ENCODE peak calls at places on chromosomes 6 and 20, in seven cellular contexts. One of them, this sample, is unnamed.

GRCh38 chr6:74420221-74420620 is 724.2 kb downstream of the CD109 start:
- DNase-seq in sigmoid colon: no peak
- DNase-seq in H54: no peak
- DNase-seq in GM12878: no peak
- DNase-seq in testis: no peak
- DNase-seq in NB4: no peak
- DNase-seq in heart left ventricle: no peak
- DNase-seq in this sample: no peak

GRCh38 chr6:21115111-21115510 is 478.4 kb upstream of the SOX4 start:
- DNase-seq in sigmoid colon: no peak
- DNase-seq in H54: no peak
- DNase-seq in GM12878: no peak
- DNase-seq in testis: peak; percentile 73
- DNase-seq in NB4: no peak
- DNase-seq in heart left ventricle: no peak
- DNase-seq in this sample: no peak

GRCh38 chr6:152750694-152751093 is at the start of gene VIP:
- DNase-seq in sigmoid colon: no peak
- DNase-seq in H54: no peak
- DNase-seq in GM12878: no peak
- DNase-seq in testis: no peak
- DNase-seq in NB4: peak; percentile 39
- DNase-seq in heart left ventricle: no peak
- DNase-seq in this sample: no peak

GRCh38 chr20:40686434-40686882 is 2.6 kb downstream of the MAFB start:
- DNase-seq in sigmoid colon: no peak
- DNase-seq in H54: no peak
- DNase-seq in GM12878: no peak
- DNase-seq in testis: no peak
- DNase-seq in NB4: no peak
- DNase-seq in heart left ventricle: no peak
- DNase-seq in this sample: peak; percentile 19

GRCh38 chr6:8441452-8441851 is 6.1 kb upstream of the SLC35B3 start:
- DNase-seq in sigmoid colon: no peak
- DNase-seq in H54: no peak
- DNase-seq in GM12878: no peak
- DNase-seq in testis: no peak
- DNase-seq in NB4: no peak
- DNase-seq in heart left ventricle: no peak
- DNase-seq in this sample: no peak

GRCh38 chr6:50842861-50843384 is 24.3 kb downstream of the TFAP2B start:
- DNase-seq in sigmoid colon: no peak
- DNase-seq in H54: no peak
- DNase-seq in GM12878: no peak
- DNase-seq in testis: no peak
- DNase-seq in NB4: no peak
- DNase-seq in heart left ventricle: no peak
- DNase-seq in this sample: no peak

GRCh38 chr6:119361209-119361608 is 11.6 kb upstream of the MAN1A1 start:
- DNase-seq in sigmoid colon: no peak
- DNase-seq in H54: no peak
- DNase-seq in GM12878: no peak
- DNase-seq in testis: no peak
- DNase-seq in NB4: no peak
- DNase-seq in heart left ventricle: no peak
- DNase-seq in this sample: no peak

GRCh38 chr6:170286246-170286933 is 4.5 kb downstream of the DLL1 start:
- DNase-seq in sigmoid colon: peak; percentile 65
- DNase-seq in H54: no peak
- DNase-seq in GM12878: no peak
- DNase-seq in testis: peak; percentile 82
- DNase-seq in NB4: no peak
- DNase-seq in heart left ventricle: no peak
- DNase-seq in this sample: peak; percentile 47

GRCh38 chr6:44243345-44243744 is 3.6 kb upstream of the HSP90AB1 start:
- DNase-seq in sigmoid colon: no peak
- DNase-seq in H54: no peak
- DNase-seq in GM12878: no peak
- DNase-seq in testis: no peak
- DNase-seq in NB4: no peak
- DNase-seq in heart left ventricle: no peak
- DNase-seq in this sample: no peak

GRCh38 chr6:145963216-145964068 is 716 bp downstream of the SHPRH start:
- DNase-seq in sigmoid colon: peak; percentile 76
- DNase-seq in H54: peak; percentile 11
- DNase-seq in GM12878: peak; percentile 8
- DNase-seq in testis: peak; percentile 63
- DNase-seq in NB4: peak; percentile 76
- DNase-seq in heart left ventricle: peak; percentile 58
- DNase-seq in this sample: peak; percentile 76

GRCh38 chr6:44050872-44051421 is 76.3 kb downstream of the MRPL14 start:
- DNase-seq in sigmoid colon: no peak
- DNase-seq in H54: no peak
- DNase-seq in GM12878: no peak
- DNase-seq in testis: no peak
- DNase-seq in NB4: no peak
- DNase-seq in heart left ventricle: peak; percentile 34
- DNase-seq in this sample: no peak

GRCh38 chr20:24701668-24702067 is 232.2 kb downstream of the SYNDIG1 start:
- DNase-seq in sigmoid colon: no peak
- DNase-seq in H54: no peak
- DNase-seq in GM12878: no peak
- DNase-seq in testis: no peak
- DNase-seq in NB4: no peak
- DNase-seq in heart left ventricle: no peak
- DNase-seq in this sample: no peak

GRCh38 chr20:22771706-22772105 is 187.3 kb upstream of the FOXA2 start:
- DNase-seq in sigmoid colon: no peak
- DNase-seq in H54: no peak
- DNase-seq in GM12878: no peak
- DNase-seq in testis: no peak
- DNase-seq in NB4: no peak
- DNase-seq in heart left ventricle: no peak
- DNase-seq in this sample: no peak

GRCh38 chr6:113281014-113281810 is 575.9 kb upstream of the MARCKS start:
- DNase-seq in sigmoid colon: no peak
- DNase-seq in H54: no peak
- DNase-seq in GM12878: no peak
- DNase-seq in testis: no peak
- DNase-seq in NB4: no peak
- DNase-seq in heart left ventricle: no peak
- DNase-seq in this sample: no peak

GRCh38 chr6:154297711-154298110 is 58.9 kb downstream of the IPCEF1 start:
- DNase-seq in sigmoid colon: no peak
- DNase-seq in H54: no peak
- DNase-seq in GM12878: no peak
- DNase-seq in testis: peak; percentile 34
- DNase-seq in NB4: no peak
- DNase-seq in heart left ventricle: no peak
- DNase-seq in this sample: no peak

GRCh38 chr6:20711518-20711917 is 177.3 kb downstream of the CDKAL1 start:
- DNase-seq in sigmoid colon: no peak
- DNase-seq in H54: no peak
- DNase-seq in GM12878: no peak
- DNase-seq in testis: no peak
- DNase-seq in NB4: no peak
- DNase-seq in heart left ventricle: no peak
- DNase-seq in this sample: peak; percentile 14

GRCh38 chr6:37059344-37060194 is 54.1 kb downstream of the FGD2 start:
- DNase-seq in sigmoid colon: peak; percentile 85
- DNase-seq in H54: peak; percentile 88
- DNase-seq in GM12878: no peak
- DNase-seq in testis: peak; percentile 63
- DNase-seq in NB4: peak; percentile 76
- DNase-seq in heart left ventricle: peak; percentile 74
- DNase-seq in this sample: peak; percentile 90

GRCh38 chr20:44180814-44181213 is 6.2 kb downstream of the JPH2 start:
- DNase-seq in sigmoid colon: peak; percentile 94
- DNase-seq in H54: no peak
- DNase-seq in GM12878: no peak
- DNase-seq in testis: no peak
- DNase-seq in NB4: no peak
- DNase-seq in heart left ventricle: peak; percentile 87
- DNase-seq in this sample: no peak
- TF ChIP-seq POLR2A in sigmoid colon: no peak
- TF ChIP-seq POLR2A in H54: no peak
- TF ChIP-seq POLR2A in GM12878: no peak
- TF ChIP-seq POLR2A in testis: no peak
- TF ChIP-seq POLR2A in NB4: no peak
- TF ChIP-seq POLR2A in heart left ventricle: peak; percentile 71
- TF ChIP-seq POLR2A in this sample: no peak

GRCh38 chr6:134178230-134179044 is 126.0 kb upstream of the SLC2A12 start:
- DNase-seq in sigmoid colon: peak; percentile 86
- DNase-seq in H54: peak; percentile 54
- DNase-seq in GM12878: peak; percentile 53
- DNase-seq in testis: peak; percentile 89
- DNase-seq in NB4: peak; percentile 90
- DNase-seq in heart left ventricle: peak; percentile 89
- DNase-seq in this sample: peak; percentile 86
- TF ChIP-seq POLR2A in sigmoid colon: no peak
- TF ChIP-seq POLR2A in H54: no peak
- TF ChIP-seq POLR2A in GM12878: no peak
- TF ChIP-seq POLR2A in testis: no peak
- TF ChIP-seq POLR2A in NB4: no peak
- TF ChIP-seq POLR2A in heart left ventricle: no peak
- TF ChIP-seq POLR2A in this sample: peak; percentile 35

GRCh38 chr20:63974402-63975200 is 4.8 kb downstream of the SAMD10 start:
- DNase-seq in sigmoid colon: peak; percentile 69
- DNase-seq in H54: no peak
- DNase-seq in GM12878: no peak
- DNase-seq in testis: no peak
- DNase-seq in NB4: no peak
- DNase-seq in heart left ventricle: no peak
- DNase-seq in this sample: no peak

GRCh38 chr20:63973160-63973479 is 3.4 kb upstream of the ZNF512B start:
- DNase-seq in sigmoid colon: no peak
- DNase-seq in H54: no peak
- DNase-seq in GM12878: no peak
- DNase-seq in testis: no peak
- DNase-seq in NB4: no peak
- DNase-seq in heart left ventricle: no peak
- DNase-seq in this sample: no peak

GRCh38 chr20:63972312-63973159 is 2.8 kb upstream of the ZNF512B start:
- DNase-seq in sigmoid colon: peak; percentile 71
- DNase-seq in H54: peak; percentile 54
- DNase-seq in GM12878: no peak
- DNase-seq in testis: no peak
- DNase-seq in NB4: no peak
- DNase-seq in heart left ventricle: no peak
- DNase-seq in this sample: no peak

GRCh38 chr20:63970714-63971431 is 1.1 kb upstream of the ZNF512B start:
- DNase-seq in sigmoid colon: no peak
- DNase-seq in H54: no peak
- DNase-seq in GM12878: no peak
- DNase-seq in testis: no peak
- DNase-seq in NB4: no peak
- DNase-seq in heart left ventricle: no peak
- DNase-seq in this sample: no peak

GRCh38 chr20:63973636-63974401 is 4.1 kb upstream of the ZNF512B start:
- DNase-seq in sigmoid colon: peak; percentile 93
- DNase-seq in H54: peak; percentile 95
- DNase-seq in GM12878: no peak
- DNase-seq in testis: peak; percentile 90
- DNase-seq in NB4: peak; percentile 87
- DNase-seq in heart left ventricle: peak; percentile 90
- DNase-seq in this sample: peak; percentile 88
- TF ChIP-seq POLR2A in sigmoid colon: no peak
- TF ChIP-seq POLR2A in H54: no peak
- TF ChIP-seq POLR2A in GM12878: peak; percentile 68
- TF ChIP-seq POLR2A in testis: no peak
- TF ChIP-seq POLR2A in NB4: no peak
- TF ChIP-seq POLR2A in heart left ventricle: no peak
- TF ChIP-seq POLR2A in this sample: no peak

GRCh38 chr6:135183532-135184440 is 2.7 kb downstream of the MYB start:
- DNase-seq in sigmoid colon: no peak
- DNase-seq in H54: no peak
- DNase-seq in GM12878: no peak
- DNase-seq in testis: peak; percentile 49
- DNase-seq in NB4: peak; percentile 95
- DNase-seq in heart left ventricle: no peak
- DNase-seq in this sample: peak; percentile 89
- TF ChIP-seq POLR2A in sigmoid colon: no peak
- TF ChIP-seq POLR2A in H54: no peak
- TF ChIP-seq POLR2A in GM12878: peak; percentile 12
- TF ChIP-seq POLR2A in testis: no peak
- TF ChIP-seq POLR2A in NB4: peak; percentile 41
- TF ChIP-seq POLR2A in heart left ventricle: no peak
- TF ChIP-seq POLR2A in this sample: peak; percentile 33

GRCh38 chr6:131107166-131107565 is 28.1 kb upstream of the AKAP7 start:
- DNase-seq in sigmoid colon: no peak
- DNase-seq in H54: no peak
- DNase-seq in GM12878: no peak
- DNase-seq in testis: no peak
- DNase-seq in NB4: no peak
- DNase-seq in heart left ventricle: no peak
- DNase-seq in this sample: no peak
- TF ChIP-seq POLR2A in sigmoid colon: no peak
- TF ChIP-seq POLR2A in H54: no peak
- TF ChIP-seq POLR2A in GM12878: no peak
- TF ChIP-seq POLR2A in testis: no peak
- TF ChIP-seq POLR2A in NB4: no peak
- TF ChIP-seq POLR2A in heart left ventricle: no peak
- TF ChIP-seq POLR2A in this sample: no peak

GRCh38 chr20:49283703-49284625 is 6.1 kb upstream of the ZNFX1 start:
- DNase-seq in sigmoid colon: no peak
- DNase-seq in H54: no peak
- DNase-seq in GM12878: no peak
- DNase-seq in testis: no peak
- DNase-seq in NB4: peak; percentile 34
- DNase-seq in heart left ventricle: no peak
- DNase-seq in this sample: no peak
- TF ChIP-seq POLR2A in sigmoid colon: no peak
- TF ChIP-seq POLR2A in H54: no peak
- TF ChIP-seq POLR2A in GM12878: peak; percentile 66
- TF ChIP-seq POLR2A in testis: no peak
- TF ChIP-seq POLR2A in NB4: no peak
- TF ChIP-seq POLR2A in heart left ventricle: no peak
- TF ChIP-seq POLR2A in this sample: peak; percentile 10

GRCh38 chr20:31606678-31606927 is 1.5 kb downstream of the ID1 start:
- DNase-seq in sigmoid colon: no peak
- DNase-seq in H54: no peak
- DNase-seq in GM12878: no peak
- DNase-seq in testis: no peak
- DNase-seq in NB4: no peak
- DNase-seq in heart left ventricle: no peak
- DNase-seq in this sample: no peak

GRCh38 chr20:31607640-31608255 is 2.7 kb downstream of the ID1 start:
- DNase-seq in sigmoid colon: no peak
- DNase-seq in H54: no peak
- DNase-seq in GM12878: no peak
- DNase-seq in testis: no peak
- DNase-seq in NB4: no peak
- DNase-seq in heart left ventricle: no peak
- DNase-seq in this sample: peak; percentile 33

GRCh38 chr20:31605902-31606677 is 1.0 kb downstream of the ID1 start:
- DNase-seq in sigmoid colon: peak; percentile 72
- DNase-seq in H54: no peak
- DNase-seq in GM12878: no peak
- DNase-seq in testis: no peak
- DNase-seq in NB4: peak; percentile 36
- DNase-seq in heart left ventricle: peak; percentile 37
- DNase-seq in this sample: peak; percentile 73

GRCh38 chr20:31606928-31607639 is 2.0 kb downstream of the ID1 start:
- DNase-seq in sigmoid colon: no peak
- DNase-seq in H54: peak; percentile 60
- DNase-seq in GM12878: no peak
- DNase-seq in testis: no peak
- DNase-seq in NB4: no peak
- DNase-seq in heart left ventricle: no peak
- DNase-seq in this sample: peak; percentile 83

GRCh38 chr20:31608256-31608980 is 3.3 kb downstream of the ID1 start:
- DNase-seq in sigmoid colon: peak; percentile 87
- DNase-seq in H54: no peak
- DNase-seq in GM12878: no peak
- DNase-seq in testis: peak; percentile 53
- DNase-seq in NB4: peak; percentile 65
- DNase-seq in heart left ventricle: peak; percentile 87
- DNase-seq in this sample: peak; percentile 52
- TF ChIP-seq POLR2A in sigmoid colon: no peak
- TF ChIP-seq POLR2A in H54: no peak
- TF ChIP-seq POLR2A in GM12878: no peak
- TF ChIP-seq POLR2A in testis: no peak
- TF ChIP-seq POLR2A in NB4: no peak
- TF ChIP-seq POLR2A in heart left ventricle: peak; percentile 38
- TF ChIP-seq POLR2A in this sample: no peak